ENCODE peak calls at places on chromosomes 4 and X, in eight cellular contexts. I is uterus, E is suprapubic skin, K is transverse colon, C is body of pancreas, Z is thyroid gland, J is stomach, Y is heart left ventricle. P is an unnamed sample.

GRCh38 chrX:52933976-52934703 is 24.2 kb downstream of the FAM156A start:
- DNase-seq in I (no peak), E (no peak), K (no peak), C (no peak), Z (no peak), J (no peak), Y (no peak), P (no peak)

GRCh38 chr4:74449571-74450297 is 4.8 kb downstream of the AREG start:
- DNase-seq in I (no peak), E (no peak), K (no peak), C (no peak), Z (no peak), J (no peak), Y (no peak), P (no peak)

GRCh38 chrX:148500428-148501120 is at the start of gene AFF2:
- DNase-seq in I (no peak), E (peak), K (no peak), C (peak), Z (peak), J (peak), Y (peak), P (no peak)

GRCh38 chr4:170868191-170868590 is 778.4 kb upstream of the AADAT start:
- DNase-seq in I (no peak), E (no peak), K (no peak), C (no peak), Z (no peak), J (no peak), Y (no peak), P (no peak)

GRCh38 chr4:26786916-26787315 is 73.7 kb upstream of the STIM2 start:
- DNase-seq in I (no peak), E (no peak), K (no peak), C (no peak), Z (no peak), J (no peak), Y (no peak), P (no peak)

GRCh38 chrX:84155938-84156337 is 32.1 kb downstream of the RPS6KA6 start:
- DNase-seq in I (no peak), E (no peak), K (no peak), C (no peak), Z (no peak), J (no peak), Y (no peak), P (no peak)

GRCh38 chr4:157151711-157152110 is 68.8 kb upstream of the GRIA2 start:
- DNase-seq in I (no peak), E (no peak), K (no peak), C (no peak), Z (no peak), J (no peak), Y (no peak), P (no peak)

GRCh38 chrX:22366166-22366702 is 93.5 kb downstream of the CBLL2 start:
- DNase-seq in I (no peak), E (no peak), K (no peak), C (no peak), Z (no peak), J (no peak), Y (no peak), P (no peak)

DNA sequence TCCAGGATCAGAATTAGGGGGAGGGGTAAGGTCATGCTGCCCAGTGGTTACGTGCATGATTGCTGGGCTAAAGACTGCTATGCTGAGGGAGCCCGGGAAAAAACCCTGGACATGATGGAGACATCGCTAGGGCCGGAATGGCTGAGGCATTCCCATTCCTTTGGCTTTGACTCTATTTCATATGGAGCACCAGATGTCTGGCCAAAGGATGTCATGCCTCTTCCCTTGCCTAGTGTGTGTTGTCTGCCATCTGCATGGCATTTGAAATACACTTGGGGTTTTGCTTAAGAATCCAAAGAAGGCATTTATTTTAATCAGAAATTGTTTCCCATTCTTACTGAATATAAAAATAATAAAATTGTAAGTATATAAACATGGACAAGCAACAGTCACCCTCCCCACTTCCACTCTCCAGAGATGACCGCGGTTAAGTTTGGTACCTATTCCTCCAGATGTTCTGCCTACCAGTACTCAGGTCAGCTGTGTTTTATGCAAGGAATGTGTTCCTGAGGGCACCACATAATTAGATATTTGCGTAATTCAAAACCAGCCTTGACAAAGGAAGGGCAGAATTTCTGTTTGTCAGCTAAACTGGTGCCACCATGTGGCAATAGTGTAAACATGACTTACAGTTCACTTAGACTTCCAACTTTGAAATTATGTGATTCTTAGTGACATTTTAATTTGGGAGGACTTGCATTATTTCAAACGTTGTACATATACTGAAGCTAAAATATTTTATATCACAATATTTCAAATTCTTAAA is 105.9 kb downstream of the CT47B1 start:
- DNase-seq in I (no peak), E (no peak), K (no peak), C (no peak), Z (no peak), J (no peak), Y (no peak), P (no peak)
- H3K27ac ChIP-seq in I (no peak), E (no peak), K (no peak), C (no peak), Z (no peak), J (no peak), Y (no peak), P (no peak)

DNA sequence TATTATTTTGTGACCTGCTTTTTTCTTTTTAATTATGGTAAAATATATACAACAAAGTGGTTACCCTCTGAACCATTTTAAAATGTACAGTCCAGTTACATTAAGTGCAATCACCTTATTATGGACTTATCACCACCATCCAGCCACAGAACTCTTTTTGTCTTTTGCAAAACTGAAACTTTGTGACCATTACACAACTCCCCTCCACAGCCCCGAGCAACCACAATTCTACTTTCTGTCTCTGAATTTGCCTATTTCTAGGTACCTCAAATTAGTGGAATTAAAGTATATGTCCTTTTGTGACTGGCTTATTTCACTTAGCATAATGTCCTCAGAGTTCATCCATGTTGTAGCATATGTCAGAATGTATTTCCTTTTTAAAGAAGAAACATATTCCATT is 39.3 kb upstream of the WWC2 start:
- DNase-seq in I (no peak), E (no peak), K (no peak), C (no peak), Z (no peak), J (no peak), Y (no peak), P (no peak)
- TF ChIP-seq POLR2A in I (no peak), E (no peak), K (no peak), C (no peak), Z (no peak), J (no peak), Y (no peak), P (no peak)

DNA sequence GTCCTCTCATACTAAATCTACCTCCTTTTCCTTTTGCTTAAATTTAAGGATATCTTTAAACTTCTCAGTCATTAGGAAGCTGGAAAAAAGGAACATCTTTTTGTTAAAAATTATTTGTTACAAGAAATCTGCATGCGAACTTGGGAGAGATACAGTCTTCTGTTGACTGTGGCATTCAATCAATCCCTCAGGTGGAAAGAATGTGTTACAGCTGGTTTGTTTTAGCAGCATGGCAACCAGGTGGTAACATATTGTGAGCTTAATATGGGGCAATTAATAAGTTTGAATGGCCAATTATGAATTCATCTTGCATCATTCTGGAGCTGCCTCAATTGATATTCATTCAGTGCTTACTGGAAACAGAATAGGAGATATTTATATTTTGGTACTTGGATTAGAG is 135.0 kb downstream of the GC start:
- DNase-seq in I (no peak), E (no peak), K (no peak), C (no peak), Z (no peak), J (no peak), Y (no peak), P (no peak)
- H3K27ac ChIP-seq in I (no peak), E (no peak), K (no peak), C (peak), Z (no peak), J (no peak), Y (no peak), P (no peak)

DNA sequence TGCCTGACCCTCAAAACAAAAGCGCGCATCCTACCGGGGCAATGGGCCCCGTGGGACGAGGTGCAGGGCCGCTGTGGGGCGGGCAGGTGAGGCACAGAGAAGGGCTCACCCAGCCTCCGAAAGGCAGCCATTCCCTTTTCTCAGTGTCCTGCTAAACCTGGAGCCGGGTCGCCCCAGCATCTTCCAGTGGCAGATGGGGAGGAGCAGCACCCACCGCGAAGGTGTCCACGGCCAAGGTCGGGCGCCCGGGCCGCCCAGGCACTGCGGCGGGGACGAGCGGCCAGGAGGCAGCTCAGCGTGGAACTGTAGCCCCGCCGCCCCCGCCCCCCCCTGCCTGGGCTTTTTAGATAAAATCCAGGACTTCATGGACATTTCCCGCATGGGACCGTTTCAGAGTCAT is 19.2 kb upstream of the TLR1 start:
- DNase-seq in I (no peak), E (no peak), K (no peak), C (no peak), Z (no peak), J (no peak), Y (no peak), P (no peak)
- TF ChIP-seq POLR2A in I (no peak), E (no peak), K (no peak), C (no peak), Z (no peak), J (no peak), Y (no peak), P (no peak)

GRCh38 chr4:186693159-186693815 is 30.4 kb downstream of the FAT1 start:
- DNase-seq in I (no peak), E (peak), K (peak), C (peak), Z (peak), J (peak), Y (peak), P (no peak)

GRCh38 chr4:186695392-186695791 is 28.3 kb downstream of the FAT1 start:
- DNase-seq in I (no peak), E (no peak), K (no peak), C (no peak), Z (no peak), J (no peak), Y (no peak), P (no peak)

GRCh38 chr4:186698028-186698427 is 25.6 kb downstream of the FAT1 start:
- DNase-seq in I (no peak), E (no peak), K (no peak), C (no peak), Z (no peak), J (no peak), Y (no peak), P (no peak)

GRCh38 chr4:186691396-186691795 is 32.3 kb downstream of the FAT1 start:
- DNase-seq in I (no peak), E (no peak), K (no peak), C (no peak), Z (no peak), J (no peak), Y (no peak), P (no peak)

GRCh38 chr4:186693894-186694293 is 29.8 kb downstream of the FAT1 start:
- DNase-seq in I (no peak), E (no peak), K (no peak), C (no peak), Z (no peak), J (no peak), Y (no peak), P (no peak)
- H3K27ac ChIP-seq in I (no peak), E (peak), K (peak), C (no peak), Z (no peak), J (peak), Y (peak), P (no peak)

GRCh38 chrX:44874481-44875184 is 1.6 kb downstream of the KDM6A start:
- DNase-seq in I (peak), E (no peak), K (peak), C (no peak), Z (no peak), J (peak), Y (peak), P (no peak)
- TF ChIP-seq POLR2A in I (no peak), E (no peak), K (no peak), C (no peak), Z (no peak), J (no peak), Y (no peak), P (no peak)

GRCh38 chr4:98162696-98163095 is 19.4 kb upstream of the STPG2 start:
- DNase-seq in I (no peak), E (no peak), K (no peak), C (no peak), Z (no peak), J (no peak), Y (no peak), P (no peak)
- H3K27ac ChIP-seq in I (no peak), E (no peak), K (no peak), C (no peak), Z (no peak), J (no peak), Y (no peak), P (no peak)

DNA sequence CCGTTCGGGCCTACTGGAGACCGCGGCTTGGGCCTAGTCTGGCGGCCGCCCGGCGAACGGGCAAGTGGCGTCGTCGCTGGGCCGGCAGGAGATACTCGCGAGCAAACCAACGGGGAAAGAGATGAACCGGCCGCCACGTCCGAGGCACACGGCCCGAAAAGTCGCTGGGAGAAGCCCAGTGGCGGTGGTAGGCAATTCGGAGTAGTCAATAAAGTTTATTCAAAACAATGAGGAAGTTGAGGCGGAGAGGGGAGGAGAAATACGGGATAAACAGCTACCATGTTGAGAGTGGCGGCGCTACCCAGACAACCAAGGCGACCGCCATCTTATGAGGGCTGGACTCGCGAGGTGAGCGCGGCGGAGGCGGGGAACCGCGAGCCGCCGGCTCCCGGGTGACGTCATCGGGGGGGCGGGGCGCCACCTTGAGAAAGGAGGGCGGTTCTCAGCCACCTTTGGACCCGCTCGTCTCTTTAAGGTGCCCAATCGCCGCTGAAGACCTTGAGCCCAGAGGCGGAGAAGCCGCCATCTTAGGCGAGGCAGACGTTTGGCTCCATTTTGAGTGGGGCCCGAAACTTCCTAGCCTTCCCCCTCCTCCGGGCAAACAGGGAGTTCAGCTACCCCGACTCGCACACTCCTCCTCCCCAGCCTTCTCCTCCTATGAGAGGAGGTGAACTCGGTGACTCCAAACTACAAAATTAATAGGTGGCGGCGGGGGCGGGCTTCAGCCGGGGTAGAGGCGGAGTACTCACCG is at the start of gene PHF8:
- DNase-seq in I (peak), E (peak), K (peak), C (peak), Z (peak), J (peak), Y (peak), P (peak)
- TF ChIP-seq POLR2A in I (peak), E (no peak), K (peak), C (peak), Z (peak), J (no peak), Y (no peak), P (no peak)

P was measured in esophagus squamous epithelium.